ENCODE peak calls at places on chromosomes 6 and 20, in ten cellular contexts. O is stomach, Y is sigmoid colon, H is transverse colon, N is A549, L is tibial nerve, C is GM12878, V is esophagus muscularis mucosa, F is H1, J is HepG2. R is an unnamed sample. For H3K4me1, the result is how much of the 10 kb centered on the place peaks cover.

GRCh38 chr6:39228111-39228971 is 934 bp downstream of the KCNK5 start:
- DNase-seq in O (no peak), Y (no peak), H (no peak), N (no peak), L (no peak), C (no peak), V (no peak), F (no peak), J (no peak), R (peak)

GRCh38 chr6:11589261-11589660 is 51.7 kb downstream of the TMEM170B start:
- DNase-seq in O (no peak), Y (no peak), H (no peak), N (peak), L (no peak), C (no peak), V (no peak), F (no peak), J (no peak), R (no peak)

GRCh38 chr20:56222945-56223344 is 25.6 kb upstream of the MC3R start:
- DNase-seq in O (no peak), Y (no peak), H (no peak), N (no peak), L (no peak), C (no peak), V (no peak), F (no peak), J (no peak), R (no peak)

GRCh38 chr6:83872386-83873118 is 13.1 kb downstream of the CYB5R4 start:
- DNase-seq in O (no peak), Y (no peak), H (no peak), N (no peak), L (no peak), C (no peak), V (no peak), F (no peak), J (no peak), R (no peak)

GRCh38 chr20:63336232-63336752 is 24.9 kb downstream of the CHRNA4 start:
- DNase-seq in O (no peak), Y (no peak), H (no peak), N (no peak), L (no peak), C (no peak), V (no peak), F (no peak), J (no peak), R (no peak)

GRCh38 chr6:1703091-1703855 is 93.6 kb downstream of the FOXC1 start:
- DNase-seq in O (no peak), Y (no peak), H (no peak), N (no peak), L (no peak), C (no peak), V (no peak), F (no peak), J (no peak), R (no peak)

GRCh38 chr6:70241991-70242420 is 60.9 kb downstream of the COL9A1 start:
- DNase-seq in O (no peak), Y (no peak), H (peak), N (no peak), L (no peak), C (no peak), V (no peak), F (no peak), J (peak), R (no peak)

GRCh38 chr6:27472182-27472616 is 706 bp downstream of the ZNF184 start:
- DNase-seq in O (no peak), Y (peak), H (peak), N (peak), L (no peak), C (peak), V (no peak), F (no peak), J (peak), R (peak)

GRCh38 chr6:165184192-165184979 is 125.0 kb downstream of the C6orf118 start:
- DNase-seq in O (no peak), Y (no peak), H (no peak), N (no peak), L (peak), C (no peak), V (no peak), F (no peak), J (no peak), R (no peak)

GRCh38 chr6:25197116-25197515 is 82.1 kb upstream of the CARMIL1 start:
- DNase-seq in O (no peak), Y (no peak), H (no peak), N (no peak), L (no peak), C (no peak), V (no peak), F (no peak), J (no peak), R (no peak)

GRCh38 chr6:109258129-109258528 is 124.1 kb downstream of the CD164 start:
- DNase-seq in O (no peak), Y (no peak), H (no peak), N (no peak), L (no peak), C (no peak), V (no peak), F (no peak), J (peak), R (no peak)

GRCh38 chr6:153312633-153313032 is 181.6 kb upstream of the RGS17 start:
- DNase-seq in O (peak), Y (no peak), H (peak), N (peak), L (no peak), C (no peak), V (no peak), F (no peak), J (peak), R (no peak)

GRCh38 chr6:26311012-26311384 is 54.0 kb upstream of the BTN3A2 start:
- DNase-seq in O (no peak), Y (no peak), H (no peak), N (peak), L (no peak), C (no peak), V (no peak), F (no peak), J (peak), R (peak)

GRCh38 chr6:134041093-134041492 is 11.3 kb downstream of the SLC2A12 start:
- DNase-seq in O (no peak), Y (no peak), H (no peak), N (peak), L (no peak), C (no peak), V (no peak), F (no peak), J (no peak), R (no peak)

GRCh38 chr6:2773450-2773849 is 8.3 kb downstream of the WRNIP1 start:
- DNase-seq in O (no peak), Y (no peak), H (no peak), N (no peak), L (no peak), C (no peak), V (no peak), F (no peak), J (no peak), R (no peak)

GRCh38 chr6:134510920-134511319 is 193.0 kb upstream of the SGK1 start:
- DNase-seq in O (no peak), Y (no peak), H (no peak), N (no peak), L (no peak), C (no peak), V (no peak), F (no peak), J (no peak), R (no peak)

GRCh38 chr20:4957187-4957586 is 44.1 kb downstream of the SLC23A2 start:
- DNase-seq in O (no peak), Y (no peak), H (no peak), N (no peak), L (no peak), C (no peak), V (no peak), F (no peak), J (no peak), R (no peak)
- H3K4me1 ChIP-seq in O (under half), Y (under half), H (under half), N (under half), L (under half), C (under half), V (under half), F (under half), J (under half), R (under half)

GRCh38 chr20:57893364-57894001 is 183.7 kb upstream of the PMEPA1 start:
- DNase-seq in O (no peak), Y (peak), H (no peak), N (no peak), L (no peak), C (no peak), V (no peak), F (no peak), J (no peak), R (no peak)
- TF ChIP-seq EP300 in O (no peak), Y (no peak), H (no peak), N (no peak), L (no peak), C (no peak), V (no peak), F (no peak), J (no peak), R (no peak)

GRCh38 chr20:6623989-6624388 is 143.5 kb upstream of the BMP2 start:
- DNase-seq in O (no peak), Y (no peak), H (no peak), N (no peak), L (no peak), C (peak), V (peak), F (no peak), J (peak), R (no peak)
- TF ChIP-seq POLR2A in O (no peak), Y (no peak), H (no peak), N (no peak), L (no peak), C (no peak), V (no peak), F (no peak), J (no peak), R (no peak)

GRCh38 chr6:6399568-6399967 is 79.1 kb upstream of the F13A1 start:
- DNase-seq in O (no peak), Y (no peak), H (no peak), N (no peak), L (no peak), C (no peak), V (no peak), F (no peak), J (no peak), R (no peak)

GRCh38 chr6:6393069-6393529 is 72.6 kb upstream of the F13A1 start:
- DNase-seq in O (no peak), Y (no peak), H (no peak), N (no peak), L (no peak), C (no peak), V (no peak), F (no peak), J (no peak), R (no peak)

GRCh38 chr6:6392214-6393068 is 72.0 kb upstream of the F13A1 start:
- DNase-seq in O (no peak), Y (no peak), H (no peak), N (no peak), L (no peak), C (peak), V (no peak), F (no peak), J (no peak), R (no peak)

GRCh38 chr6:6397842-6398241 is 77.4 kb upstream of the F13A1 start:
- DNase-seq in O (no peak), Y (no peak), H (no peak), N (no peak), L (no peak), C (no peak), V (no peak), F (no peak), J (no peak), R (no peak)

GRCh38 chr6:6395581-6396197 is 75.2 kb upstream of the F13A1 start:
- DNase-seq in O (no peak), Y (no peak), H (no peak), N (no peak), L (no peak), C (no peak), V (no peak), F (no peak), J (no peak), R (no peak)
- H3K4me1 ChIP-seq in O (under half), Y (under half), H (under half), N (under half), L (under half), C (under half), V (under half), F (under half), J (under half), R (under half)

GRCh38 chr6:160327981-160328380 is 20.2 kb upstream of the SLC22A3 start:
- DNase-seq in O (no peak), Y (no peak), H (no peak), N (no peak), L (no peak), C (no peak), V (no peak), F (no peak), J (no peak), R (no peak)
- TF ChIP-seq EP300 in O (no peak), Y (no peak), H (no peak), N (no peak), L (no peak), C (no peak), V (no peak), F (no peak), J (no peak), R (no peak)

GRCh38 chr20:53580376-53581111 is 13.1 kb downstream of the ZNF217 start:
- DNase-seq in O (peak), Y (no peak), H (no peak), N (no peak), L (no peak), C (no peak), V (no peak), F (no peak), J (no peak), R (no peak)

GRCh38 chr20:53579581-53580375 is 13.9 kb downstream of the ZNF217 start:
- DNase-seq in O (peak), Y (no peak), H (peak), N (peak), L (no peak), C (no peak), V (no peak), F (no peak), J (peak), R (no peak)

GRCh38 chr20:53576586-53577318 is 16.9 kb downstream of the ZNF217 start:
- DNase-seq in O (no peak), Y (no peak), H (no peak), N (no peak), L (no peak), C (no peak), V (no peak), F (no peak), J (no peak), R (no peak)

GRCh38 chr20:53579266-53579580 is 14.4 kb downstream of the ZNF217 start:
- DNase-seq in O (peak), Y (no peak), H (no peak), N (no peak), L (no peak), C (no peak), V (no peak), F (no peak), J (no peak), R (no peak)

DNA sequence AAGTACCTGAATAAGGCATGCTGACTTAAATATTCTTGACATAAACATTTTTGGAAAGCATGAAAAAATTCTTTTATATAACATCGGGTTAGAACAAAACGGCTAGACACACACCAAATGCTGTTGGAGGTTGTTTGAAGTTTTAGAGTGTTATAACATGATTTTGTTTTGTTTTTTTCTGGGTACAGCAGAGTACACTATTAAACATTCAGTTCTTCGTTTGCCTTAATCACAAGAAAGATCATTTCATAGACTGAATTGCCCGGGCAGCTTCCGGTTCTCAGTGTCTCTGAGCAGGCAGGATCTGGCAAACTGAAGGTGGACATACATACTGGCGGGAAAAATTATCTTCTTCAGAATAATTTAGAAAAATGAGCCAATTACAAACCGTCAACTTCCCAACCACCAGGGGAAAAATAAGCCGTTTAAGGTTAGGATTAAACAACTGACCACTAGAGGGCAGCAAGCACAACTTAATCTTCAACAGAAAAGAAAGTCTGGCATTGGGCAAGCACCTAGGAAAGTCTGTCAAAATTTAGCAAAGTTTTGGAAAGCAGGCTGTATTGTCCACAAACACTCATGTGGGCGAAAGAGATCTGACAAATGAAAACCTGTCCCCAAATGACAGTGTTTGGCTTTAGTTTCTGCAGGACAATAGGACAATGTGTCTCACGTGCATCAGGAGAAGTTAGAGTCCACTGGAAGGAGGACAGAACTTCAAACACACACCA is 15.0 kb downstream of the ZNF217 start:
- DNase-seq in O (peak), Y (no peak), H (peak), N (peak), L (no peak), C (peak), V (no peak), F (no peak), J (peak), R (peak)
- TF ChIP-seq POLR2A in O (no peak), Y (no peak), H (no peak), N (no peak), L (no peak), C (no peak), V (no peak), F (no peak), J (peak), R (peak)

R was measured in ovary.